ENCODE peak calls at places on chromosomes 7 and 10, in six cellular contexts. I is AG04450, R is upper lobe of left lung, W is psoas muscle, G is Karpas-422, L is neural progenitor cell. C is an unnamed sample.

GRCh38 chr10:11823122-11823988 is at the start of gene PROSER2:
- DNase-seq in I (no peak), R (peak; percentile 64), W (peak; percentile 60), G (no peak), L (peak; percentile 73), C (peak; percentile 89)

GRCh38 chr7:49773939-49774458 is 561 bp downstream of the VWC2 start:
- DNase-seq in I (no peak), R (no peak), W (no peak), G (no peak), L (peak; percentile 50), C (peak; percentile 55)

GRCh38 chr10:11906714-11907113 is 83.6 kb downstream of the PROSER2 start:
- DNase-seq in I (no peak), R (no peak), W (no peak), G (no peak), L (no peak), C (no peak)

GRCh38 chr7:74051629-74052410 is 23.8 kb downstream of the ELN start:
- DNase-seq in I (no peak), R (peak; percentile 51), W (no peak), G (peak; percentile 78), L (peak; percentile 66), C (peak; percentile 21)

GRCh38 chr10:18594574-18595156 is 56.7 kb downstream of the NSUN6 start:
- DNase-seq in I (no peak), R (no peak), W (no peak), G (peak; percentile 57), L (peak; percentile 36), C (no peak)

GRCh38 chr7:39465055-39465929 is 100.9 kb upstream of the YAE1 start:
- DNase-seq in I (peak; percentile 36), R (peak; percentile 48), W (no peak), G (peak; percentile 81), L (peak; percentile 80), C (no peak)

GRCh38 chr7:113200281-113200680 is 81.9 kb upstream of the SMIM30 start:
- DNase-seq in I (no peak), R (no peak), W (no peak), G (no peak), L (no peak), C (no peak)

GRCh38 chr10:3076138-3076537 is 8.8 kb downstream of the PFKP start:
- DNase-seq in I (no peak), R (no peak), W (no peak), G (no peak), L (no peak), C (no peak)

GRCh38 chr7:100162874-100163533 is 4.5 kb upstream of the TRAPPC14 start:
- DNase-seq in I (no peak), R (no peak), W (no peak), G (peak; percentile 40), L (no peak), C (no peak)

GRCh38 chr10:132551093-132551807 is 13.7 kb downstream of the INPP5A start:
- DNase-seq in I (no peak), R (peak; percentile 55), W (no peak), G (peak; percentile 85), L (no peak), C (no peak)

GRCh38 chr10:28130267-28130666 is 131.4 kb upstream of the ODAD2 start:
- DNase-seq in I (peak; percentile 24), R (no peak), W (no peak), G (no peak), L (no peak), C (no peak)

GRCh38 chr10:4982764-4983226 is 19.6 kb downstream of the AKR1C1 start:
- DNase-seq in I (no peak), R (peak; percentile 36), W (no peak), G (no peak), L (no peak), C (peak; percentile 48)

GRCh38 chr10:119364941-119365340 is 157.6 kb downstream of the GRK5 start:
- DNase-seq in I (no peak), R (no peak), W (no peak), G (no peak), L (no peak), C (no peak)

GRCh38 chr7:54811016-54811924 is 52.3 kb upstream of the SEC61G start:
- DNase-seq in I (peak; percentile 74), R (no peak), W (no peak), G (no peak), L (no peak), C (no peak)

GRCh38 chr10:98363188-98363587 is 51.8 kb downstream of the PYROXD2 start:
- DNase-seq in I (no peak), R (peak; percentile 75), W (no peak), G (no peak), L (no peak), C (no peak)

GRCh38 chr10:86922553-86922961 is 34.9 kb downstream of the MMRN2 start:
- DNase-seq in I (no peak), R (peak; percentile 37), W (no peak), G (no peak), L (no peak), C (no peak)

GRCh38 chr10:84938117-84938905 is 609.9 kb downstream of the CCSER2 start:
- DNase-seq in I (no peak), R (peak; percentile 47), W (no peak), G (no peak), L (no peak), C (no peak)

GRCh38 chr10:58851606-58852005 is 324.8 kb upstream of the PHYHIPL start:
- DNase-seq in I (no peak), R (no peak), W (no peak), G (no peak), L (no peak), C (no peak)

GRCh38 chr10:13707156-13707881 is 120.6 kb downstream of the PRPF18 start:
- DNase-seq in I (peak; percentile 70), R (peak; percentile 73), W (peak; percentile 81), G (no peak), L (peak; percentile 88), C (peak; percentile 88)

GRCh38 chr10:80458263-80458625 is 4.1 kb downstream of the TSPAN14 start:
- DNase-seq in I (no peak), R (no peak), W (no peak), G (no peak), L (no peak), C (no peak)

GRCh38 chr10:80455461-80456345 is 1.6 kb downstream of the TSPAN14 start:
- DNase-seq in I (no peak), R (no peak), W (no peak), G (no peak), L (no peak), C (no peak)

GRCh38 chr10:80459047-80459865 is 5.1 kb downstream of the TSPAN14 start:
- DNase-seq in I (no peak), R (peak; percentile 94), W (peak; percentile 53), G (no peak), L (peak; percentile 36), C (peak; percentile 83)

GRCh38 chr10:80458638-80459037 is 4.5 kb downstream of the TSPAN14 start:
- DNase-seq in I (no peak), R (no peak), W (no peak), G (no peak), L (no peak), C (no peak)

GRCh38 chr10:80457554-80458262 is 3.6 kb downstream of the TSPAN14 start:
- DNase-seq in I (no peak), R (no peak), W (no peak), G (no peak), L (peak; percentile 35), C (no peak)
- H3K4me3 ChIP-seq in I (no peak overlapping the region), R (no peak overlapping the region), W (peak overlapping the region; percentile 98), G (no peak overlapping the region), L (no peak overlapping the region), C (no peak overlapping the region)

DNA sequence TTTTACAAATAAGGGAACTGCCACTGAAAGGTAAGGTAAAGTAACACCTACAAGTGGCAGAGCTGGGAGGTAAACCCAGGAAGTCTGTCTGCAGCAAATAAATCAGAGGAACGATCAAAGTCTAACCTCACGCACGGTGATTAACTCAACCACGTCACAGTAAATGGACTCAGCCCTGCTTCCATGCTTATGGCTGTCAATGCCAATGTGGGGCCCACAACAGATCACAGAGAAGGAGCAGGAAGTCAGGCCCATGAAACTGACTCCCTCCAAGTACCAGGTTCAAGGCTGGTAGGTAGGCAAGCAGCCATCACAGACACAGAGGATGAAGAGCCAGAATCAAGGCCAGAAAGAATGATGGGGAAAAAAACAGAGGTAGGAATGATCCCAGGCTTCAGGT is 38.0 kb upstream of the ACSL5 start:
- DNase-seq in I (no peak), R (no peak), W (no peak), G (no peak), L (no peak), C (no peak)
- H3K27ac ChIP-seq in I (no peak overlapping the region), R (no peak overlapping the region), W (no peak overlapping the region), G (peak overlapping the region; percentile 48), L (no peak overlapping the region), C (no peak overlapping the region)

GRCh38 chr7:7104314-7104698 is 78.0 kb upstream of the C1GALT1 start:
- DNase-seq in I (no peak), R (no peak), W (no peak), G (no peak), L (no peak), C (no peak)

GRCh38 chr7:7102906-7103305 is 79.4 kb upstream of the C1GALT1 start:
- DNase-seq in I (no peak), R (no peak), W (no peak), G (no peak), L (no peak), C (peak; percentile 40)

GRCh38 chr7:7104971-7105370 is 77.4 kb upstream of the C1GALT1 start:
- DNase-seq in I (no peak), R (no peak), W (no peak), G (no peak), L (no peak), C (no peak)

GRCh38 chr7:7105800-7106582 is 76.4 kb upstream of the C1GALT1 start:
- DNase-seq in I (no peak), R (no peak), W (no peak), G (no peak), L (no peak), C (no peak)

GRCh38 chr7:7103343-7104313 is 78.7 kb upstream of the C1GALT1 start:
- DNase-seq in I (peak; percentile 20), R (no peak), W (no peak), G (peak; percentile 81), L (peak; percentile 55), C (peak; percentile 51)
- H3K4me3 ChIP-seq in I (no peak overlapping the region), R (no peak overlapping the region), W (no peak overlapping the region), G (no peak overlapping the region), L (no peak overlapping the region), C (no peak overlapping the region)

GRCh38 chr7:90425376-90425775 is 22.1 kb downstream of the CLDN12 start:
- DNase-seq in I (no peak), R (no peak), W (no peak), G (no peak), L (no peak), C (no peak)

GRCh38 chr7:90421648-90422047 is 18.4 kb downstream of the CLDN12 start:
- DNase-seq in I (no peak), R (no peak), W (no peak), G (no peak), L (no peak), C (no peak)

GRCh38 chr7:90424720-90425119 is 21.5 kb downstream of the CLDN12 start:
- DNase-seq in I (no peak), R (no peak), W (no peak), G (no peak), L (no peak), C (no peak)
- H3K27ac ChIP-seq in I (no peak overlapping the region), R (no peak overlapping the region), W (no peak overlapping the region), G (no peak overlapping the region), L (no peak overlapping the region), C (no peak overlapping the region)

GRCh38 chr7:95777266-95777665 is 4.9 kb downstream of the DYNC1I1 start:
- DNase-seq in I (no peak), R (no peak), W (no peak), G (no peak), L (no peak), C (no peak)

GRCh38 chr7:95772298-95772770 is at the start of gene DYNC1I1:
- DNase-seq in I (no peak), R (peak; percentile 62), W (peak; percentile 71), G (no peak), L (peak; percentile 83), C (peak; percentile 83)

GRCh38 chr7:95776561-95777185 is 4.3 kb downstream of the DYNC1I1 start:
- DNase-seq in I (no peak), R (no peak), W (no peak), G (no peak), L (no peak), C (no peak)

GRCh38 chr7:95772771-95773581 is 622 bp downstream of the DYNC1I1 start:
- DNase-seq in I (no peak), R (no peak), W (peak; percentile 30), G (no peak), L (peak; percentile 33), C (peak; percentile 31)
- H3K4me3 ChIP-seq in I (peak overlapping the region; percentile 50), R (peak overlapping the region; percentile 64), W (peak overlapping the region; percentile 82), G (no peak overlapping the region), L (peak overlapping the region; percentile 74), C (peak overlapping the region; percentile 75)

C was measured in right cardiac atrium.